ENCODE peak calls at places on chromosomes 13 and 19, in six cellular contexts. X is HCT116, C is NT2/D1, D is SK-N-SH, S is HepG2, P is K562. B is an unnamed sample.

GRCh38 chr13:46578590-46578975 is 25.6 kb downstream of the LRCH1 start:
- DNase-seq in S (no peak), X (no peak), P (no peak), C (no peak), D (no peak), B (no peak)

GRCh38 chr19:46944918-46945628 is 74.6 kb upstream of the NPAS1 start:
- DNase-seq in X (no peak), D (peak), C (no peak), P (no peak), S (no peak), B (peak)

GRCh38 chr19:32068805-32069204 is 276.6 kb upstream of the ZNF507 start:
- DNase-seq in P (no peak), C (no peak), S (no peak), X (no peak), D (no peak), B (no peak)

GRCh38 chr13:112898786-112899617 is 70.0 kb upstream of the MCF2L start:
- DNase-seq in S (no peak), C (no peak), P (no peak), X (no peak), D (no peak), B (no peak)

GRCh38 chr13:30908416-30908980 is 2.4 kb downstream of the MEDAG start:
- DNase-seq in D (peak), S (no peak), P (no peak), C (no peak), X (no peak), B (no peak)

GRCh38 chr13:30569901-30570576 is 47.7 kb upstream of the USPL1 start:
- DNase-seq in D (no peak), P (peak), C (peak), X (peak), S (peak), B (peak)

GRCh38 chr19:43694553-43694952 is 21.3 kb upstream of the IRGC start:
- DNase-seq in X (no peak), S (no peak), P (no peak), D (no peak), C (no peak), B (no peak)

GRCh38 chr19:28468701-28469459 is 744.1 kb downstream of the UQCRFS1 start:
- DNase-seq in P (no peak), S (no peak), C (no peak), D (no peak), X (no peak), B (no peak)

GRCh38 chr13:95540848-95541247 is 11.7 kb upstream of the CLDN10 start:
- DNase-seq in D (no peak), S (no peak), X (no peak), P (no peak), C (no peak), B (no peak)

GRCh38 chr13:31105856-31106255 is 55.8 kb downstream of the HSPH1 start:
- DNase-seq in P (no peak), D (no peak), C (no peak), S (no peak), X (no peak), B (no peak)

GRCh38 chr19:38093587-38093986 is 130.4 kb downstream of the DPF1 start:
- DNase-seq in S (no peak), D (peak), C (no peak), P (no peak), X (no peak), B (no peak)

GRCh38 chr19:6062274-6062673 is 48.0 kb downstream of the RFX2 start:
- DNase-seq in P (no peak), C (no peak), S (no peak), X (no peak), D (no peak), B (no peak)

GRCh38 chr19:7973883-7974282 is 30.4 kb upstream of the TIMM44 start:
- DNase-seq in P (no peak), X (no peak), C (no peak), D (no peak), S (no peak), B (no peak)
- TF ChIP-seq YY1 in P (no peak), X (no peak), C (no peak), D (no peak), S (no peak), B (no peak)

GRCh38 chr19:2255982-2256685 is at the start of gene JSRP1:
- DNase-seq in C (no peak), S (no peak), P (no peak), D (peak), X (no peak), B (no peak)

GRCh38 chr19:2261438-2262172 is 5.4 kb upstream of the JSRP1 start:
- DNase-seq in P (peak), X (peak), C (peak), S (no peak), D (peak), B (peak)

GRCh38 chr19:2255112-2255845 is 938 bp downstream of the JSRP1 start:
- DNase-seq in D (peak), S (no peak), X (no peak), P (no peak), C (no peak), B (no peak)

GRCh38 chr19:2259331-2259730 is 3.1 kb upstream of the JSRP1 start:
- DNase-seq in P (no peak), S (no peak), C (no peak), D (no peak), X (no peak), B (no peak)

DNA sequence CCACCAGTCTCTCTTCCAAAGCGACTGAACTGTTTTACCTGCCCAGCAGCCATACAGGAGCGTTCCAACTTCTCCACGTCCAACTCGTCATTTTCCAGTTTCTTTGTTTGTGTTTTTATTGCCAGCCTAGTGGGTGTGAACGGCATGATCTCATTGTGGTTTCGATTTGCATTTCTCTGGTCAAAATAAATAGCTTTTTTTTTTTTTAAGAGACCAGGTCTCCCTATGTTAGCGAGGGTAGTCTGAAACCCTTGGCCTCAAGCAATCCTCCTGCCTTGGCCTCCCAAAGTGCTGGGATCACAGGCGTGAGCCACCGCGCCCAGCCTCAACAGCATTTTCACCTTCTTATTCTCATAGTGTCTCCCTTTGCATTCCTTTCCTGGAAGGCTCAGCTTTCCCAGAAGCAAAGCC is 4.1 kb upstream of the JSRP1 start:
- DNase-seq in X (no peak), D (no peak), C (no peak), P (no peak), S (no peak), B (no peak)
- TF ChIP-seq YY1 in X (no peak), D (no peak), C (no peak), P (no peak), S (no peak), B (no peak)

GRCh38 chr13:87893982-87894527 is 222.9 kb downstream of the SLITRK5 start:
- DNase-seq in P (no peak), D (no peak), X (no peak), S (no peak), C (no peak), B (no peak)

GRCh38 chr13:87887459-87888123 is 216.4 kb downstream of the SLITRK5 start:
- DNase-seq in X (no peak), D (no peak), P (no peak), C (no peak), S (no peak), B (no peak)

GRCh38 chr13:87889241-87889640 is 218.1 kb downstream of the SLITRK5 start:
- DNase-seq in C (no peak), D (no peak), S (no peak), P (no peak), X (no peak), B (no peak)

DNA sequence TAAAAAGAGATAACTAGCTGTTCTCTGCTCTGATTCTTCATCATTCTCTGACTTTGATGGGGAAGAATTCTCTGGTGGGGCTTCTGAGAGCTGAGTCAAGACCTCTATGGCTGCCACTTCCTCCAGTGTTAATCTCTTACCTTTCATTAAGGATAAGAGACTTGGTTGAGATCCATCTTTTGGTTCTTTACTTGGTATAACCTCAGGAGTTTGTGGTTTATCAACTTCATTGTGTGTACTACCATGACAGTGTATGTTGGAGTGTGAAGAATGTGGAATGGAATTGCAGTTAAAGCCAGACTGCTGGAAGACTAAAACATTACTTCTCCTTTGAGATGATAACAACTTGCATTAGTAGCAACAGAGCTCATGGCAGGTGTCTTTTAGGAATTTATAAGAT is 222.0 kb downstream of the SLITRK5 start:
- DNase-seq in P (no peak), X (no peak), D (no peak), S (no peak), C (no peak), B (no peak)
- TF ChIP-seq YY1 in P (no peak), X (no peak), D (no peak), S (no peak), C (no peak), B (no peak)

DNA sequence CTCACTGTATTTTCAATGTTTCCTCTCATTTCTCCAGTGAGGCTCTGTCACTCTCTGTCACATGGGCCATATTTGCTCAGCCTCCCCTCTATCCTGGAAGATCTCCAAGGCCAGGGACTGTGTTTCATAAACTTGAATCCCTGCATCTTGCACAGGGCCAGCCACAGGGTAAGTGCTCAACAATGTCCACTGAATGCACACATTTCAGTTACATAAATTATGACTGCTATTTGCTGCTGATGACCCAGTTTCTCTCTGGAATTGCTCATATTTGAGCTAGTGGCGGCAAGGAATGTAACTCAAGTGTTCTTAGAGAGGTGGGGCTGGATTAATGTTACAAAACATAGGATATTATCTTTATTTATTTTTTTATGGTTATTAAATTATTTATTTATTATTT is 6.1 kb downstream of the CLC start:
- DNase-seq in C (no peak), S (no peak), D (no peak), P (no peak), X (no peak), B (no peak)
- TF ChIP-seq YY1 in C (no peak), S (no peak), D (no peak), P (no peak), X (no peak), B (no peak)

GRCh38 chr13:60583196-60583908 is 186.3 kb downstream of the TDRD3 start:
- DNase-seq in P (no peak), X (no peak), C (peak), S (peak), D (no peak), B (no peak)

GRCh38 chr13:60584976-60585375 is 188.0 kb downstream of the TDRD3 start:
- DNase-seq in P (no peak), X (no peak), C (peak), S (no peak), D (no peak), B (no peak)

GRCh38 chr13:60583911-60584753 is 187.1 kb downstream of the TDRD3 start:
- DNase-seq in X (no peak), P (peak), D (no peak), C (peak), S (no peak), B (peak)
- TF ChIP-seq YY1 in X (no peak), P (no peak), D (no peak), C (no peak), S (no peak), B (no peak)

DNA sequence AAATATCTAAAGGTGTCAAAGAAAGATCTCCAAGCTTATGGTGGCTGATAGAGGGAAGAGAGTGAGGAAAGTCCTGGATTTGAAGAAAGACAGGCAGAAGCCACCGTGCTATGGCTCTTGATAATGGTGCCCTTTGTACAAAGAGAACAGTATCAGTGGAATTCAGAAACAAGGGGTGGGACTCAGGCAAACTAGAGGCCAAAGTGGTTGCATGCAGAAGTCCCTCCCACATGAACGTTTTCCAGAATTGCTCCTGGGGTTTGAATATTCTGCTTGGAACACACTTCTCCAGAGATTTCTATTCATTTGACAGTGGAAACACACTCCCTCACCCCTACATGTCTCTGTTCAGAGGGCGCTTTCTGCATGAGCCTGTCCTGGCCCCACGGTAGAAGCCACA is 10.1 kb upstream of the MBNL2 start:
- DNase-seq in X (no peak), C (no peak), S (no peak), P (no peak), D (no peak), B (no peak)
- TF ChIP-seq YY1 in X (no peak), C (no peak), S (no peak), P (no peak), D (no peak), B (no peak)

DNA sequence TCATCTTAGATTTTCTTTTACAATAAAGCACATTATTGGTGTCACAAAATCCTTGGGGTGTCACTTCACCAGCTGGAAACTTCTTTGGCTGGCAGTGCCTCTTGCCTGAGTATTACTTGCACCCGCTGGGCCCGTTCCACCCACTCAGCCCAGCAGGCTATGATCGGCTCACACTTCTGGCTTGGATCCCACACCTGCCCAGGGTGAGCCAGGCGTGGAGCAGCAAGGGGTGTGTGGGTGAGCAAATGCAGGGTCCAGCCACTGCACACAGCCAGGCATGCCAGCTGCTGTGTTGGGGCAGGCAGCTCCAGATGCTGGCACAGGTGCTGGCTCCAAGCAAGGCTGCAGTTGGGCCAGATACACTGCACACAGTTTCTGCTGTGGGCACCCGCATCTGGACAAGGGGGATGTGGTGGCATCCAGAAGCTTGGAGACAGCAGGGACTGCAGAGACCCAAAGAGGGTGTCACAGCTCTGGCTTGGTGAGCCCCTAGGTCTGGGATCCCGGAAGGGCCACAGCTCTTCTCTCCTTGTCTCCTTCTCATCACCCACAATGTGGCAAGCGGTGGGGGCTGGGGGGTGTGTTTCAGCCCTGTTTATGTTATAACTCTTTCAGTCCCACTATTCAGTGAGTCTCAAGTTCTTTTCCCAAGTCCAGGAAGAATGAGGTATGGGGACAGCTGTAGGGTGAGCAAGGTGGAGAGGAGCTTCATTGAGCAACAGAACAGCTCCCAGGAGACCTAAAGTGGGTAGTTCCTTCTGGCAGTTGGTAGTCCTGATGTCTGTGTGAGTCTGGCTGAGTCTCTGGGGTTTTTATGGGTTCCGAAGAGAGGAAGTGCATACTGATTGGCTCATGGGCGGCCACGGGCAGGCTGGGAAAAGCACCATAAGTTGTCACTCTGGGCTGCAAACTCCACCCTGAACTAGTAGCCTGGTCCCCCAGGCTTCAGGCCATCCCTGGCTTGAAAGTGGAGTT is 25.3 kb upstream of the TBC1D4 start:
- DNase-seq in P (no peak), X (no peak), S (no peak), D (no peak), C (no peak), B (no peak)
- TF ChIP-seq YY1 in P (no peak), X (no peak), S (no peak), D (no peak), C (no peak), B (no peak)

GRCh38 chr13:108326318-108326717 is 56.8 kb downstream of the TNFSF13B start:
- DNase-seq in S (peak), C (no peak), P (no peak), D (no peak), X (no peak), B (no peak)
- TF ChIP-seq YY1 in S (no peak), C (no peak), P (no peak), D (no peak), X (no peak), B (no peak)

GRCh38 chr19:7506385-7507328 is 9.2 kb upstream of the ZNF358 start:
- DNase-seq in P (peak), C (peak), S (peak), D (peak), X (peak), B (peak)
- TF ChIP-seq YY1 in P (no peak), C (no peak), S (no peak), D (no peak), X (no peak), B (no peak)